ENCODE peak calls at places on chromosomes 4 and X, in five cellular contexts. One of them, this sample, is unnamed.

GRCh38 chr4:115453416-115453815 is 340.0 kb upstream of the NDST4 start:
- DNase-seq in neuronal stem cell: no peak
- DNase-seq in H9: no peak
- DNase-seq in mesenchymal stem cell: peak; percentile 63
- DNase-seq in H1: no peak
- DNase-seq in this sample: no peak

GRCh38 chr4:77154074-77154473 is 2.9 kb upstream of the CCNG2 start:
- DNase-seq in neuronal stem cell: no peak
- DNase-seq in H9: no peak
- DNase-seq in mesenchymal stem cell: no peak
- DNase-seq in H1: no peak
- DNase-seq in this sample: no peak

GRCh38 chr4:106892786-106893185 is 143.3 kb downstream of the DKK2 start:
- DNase-seq in neuronal stem cell: no peak
- DNase-seq in H9: no peak
- DNase-seq in mesenchymal stem cell: no peak
- DNase-seq in H1: no peak
- DNase-seq in this sample: no peak

GRCh38 chr4:79297029-79297428 is 28.8 kb downstream of the NAA11 start:
- DNase-seq in neuronal stem cell: no peak
- DNase-seq in H9: no peak
- DNase-seq in mesenchymal stem cell: no peak
- DNase-seq in H1: no peak
- DNase-seq in this sample: no peak

GRCh38 chr4:83599183-83599582 is 63.3 kb downstream of the GPAT3 start:
- DNase-seq in neuronal stem cell: no peak
- DNase-seq in H9: no peak
- DNase-seq in mesenchymal stem cell: peak; percentile 57
- DNase-seq in H1: no peak
- DNase-seq in this sample: peak; percentile 45

GRCh38 chr4:98612318-98613250 is 45.8 kb downstream of the TSPAN5 start:
- DNase-seq in neuronal stem cell: no peak
- DNase-seq in H9: peak; percentile 34
- DNase-seq in mesenchymal stem cell: no peak
- DNase-seq in H1: no peak
- DNase-seq in this sample: no peak

GRCh38 chr4:140095694-140096482 is 58.1 kb downstream of the MAML3 start:
- DNase-seq in neuronal stem cell: no peak
- DNase-seq in H9: no peak
- DNase-seq in mesenchymal stem cell: peak; percentile 99
- DNase-seq in H1: no peak
- DNase-seq in this sample: no peak

GRCh38 chrX:136880003-136880451 is 498 bp downstream of the RBMX start:
- DNase-seq in neuronal stem cell: no peak
- DNase-seq in H9: no peak
- DNase-seq in mesenchymal stem cell: peak; percentile 37
- DNase-seq in H1: peak; percentile 47
- DNase-seq in this sample: peak; percentile 65

GRCh38 chrX:130793966-130794365 is 109.0 kb downstream of the ENOX2 start:
- DNase-seq in neuronal stem cell: no peak
- DNase-seq in H9: no peak
- DNase-seq in mesenchymal stem cell: no peak
- DNase-seq in H1: no peak
- DNase-seq in this sample: no peak

GRCh38 chr4:154626793-154627484 is 14.5 kb upstream of the FGG start:
- DNase-seq in neuronal stem cell: peak; percentile 62
- DNase-seq in H9: peak; percentile 88
- DNase-seq in mesenchymal stem cell: peak; percentile 37
- DNase-seq in H1: peak; percentile 80
- DNase-seq in this sample: peak; percentile 19

GRCh38 chrX:29662759-29663503 is 552.4 kb upstream of the MAGEB2 start:
- DNase-seq in neuronal stem cell: no peak
- DNase-seq in H9: no peak
- DNase-seq in mesenchymal stem cell: peak; percentile 93
- DNase-seq in H1: no peak
- DNase-seq in this sample: peak; percentile 10

GRCh38 chrX:24242649-24243556 is 71.0 kb downstream of the SUPT20HL2 start:
- DNase-seq in neuronal stem cell: no peak
- DNase-seq in H9: no peak
- DNase-seq in mesenchymal stem cell: peak; percentile 60
- DNase-seq in H1: no peak
- DNase-seq in this sample: peak; percentile 7

GRCh38 chrX:9429767-9430166 is 35.1 kb upstream of the TBL1X start:
- DNase-seq in neuronal stem cell: no peak
- DNase-seq in H9: no peak
- DNase-seq in mesenchymal stem cell: no peak
- DNase-seq in H1: no peak
- DNase-seq in this sample: peak; percentile 88

GRCh38 chr4:30461218-30461617 is 259.0 kb upstream of the PCDH7 start:
- DNase-seq in neuronal stem cell: no peak
- DNase-seq in H9: peak; percentile 31
- DNase-seq in mesenchymal stem cell: no peak
- DNase-seq in H1: no peak
- DNase-seq in this sample: no peak

GRCh38 chr4:67885727-67886126 is 1.9 kb upstream of the TMPRSS11D start:
- DNase-seq in neuronal stem cell: no peak
- DNase-seq in H9: no peak
- DNase-seq in mesenchymal stem cell: peak; percentile 89
- DNase-seq in H1: no peak
- DNase-seq in this sample: peak; percentile 78

GRCh38 chrX:5733483-5733882 is 495.2 kb downstream of the NLGN4X start:
- DNase-seq in neuronal stem cell: no peak
- DNase-seq in H9: no peak
- DNase-seq in mesenchymal stem cell: no peak
- DNase-seq in H1: no peak
- DNase-seq in this sample: no peak

GRCh38 chr4:127776620-127777019 is 5.5 kb upstream of the HSPA4L start:
- DNase-seq in neuronal stem cell: no peak
- DNase-seq in H9: no peak
- DNase-seq in mesenchymal stem cell: no peak
- DNase-seq in H1: no peak
- DNase-seq in this sample: no peak

GRCh38 chr4:119314356-119314755 is 7.6 kb downstream of the FABP2 start:
- DNase-seq in neuronal stem cell: no peak
- DNase-seq in H9: no peak
- DNase-seq in mesenchymal stem cell: peak; percentile 56
- DNase-seq in H1: no peak
- DNase-seq in this sample: peak; percentile 80

GRCh38 chr4:153067376-153067775 is 131.3 kb downstream of the FHDC1 start:
- DNase-seq in neuronal stem cell: no peak
- DNase-seq in H9: no peak
- DNase-seq in mesenchymal stem cell: peak; percentile 78
- DNase-seq in H1: no peak
- DNase-seq in this sample: no peak

GRCh38 chr4:80072607-80073361 is at the start of gene ANTXR2:
- DNase-seq in neuronal stem cell: peak; percentile 84
- DNase-seq in H9: peak; percentile 83
- DNase-seq in mesenchymal stem cell: peak; percentile 96
- DNase-seq in H1: peak; percentile 82
- DNase-seq in this sample: peak; percentile 99

GRCh38 chr4:92304636-92305035 is 870 bp downstream of the GRID2 start:
- DNase-seq in neuronal stem cell: peak; percentile 30
- DNase-seq in H9: peak; percentile 43
- DNase-seq in mesenchymal stem cell: peak; percentile 5
- DNase-seq in H1: peak; percentile 62
- DNase-seq in this sample: no peak

GRCh38 chr4:100295792-100296191 is 105.5 kb upstream of the DDIT4L start:
- DNase-seq in neuronal stem cell: no peak
- DNase-seq in H9: no peak
- DNase-seq in mesenchymal stem cell: peak; percentile 40
- DNase-seq in H1: no peak
- DNase-seq in this sample: peak; percentile 82

GRCh38 chr4:137432431-137432830 is 99.9 kb downstream of the PCDH18 start:
- DNase-seq in neuronal stem cell: no peak
- DNase-seq in H9: no peak
- DNase-seq in mesenchymal stem cell: no peak
- DNase-seq in H1: no peak
- DNase-seq in this sample: no peak

GRCh38 chr4:85509882-85510631 is 35.1 kb downstream of the ARHGAP24 start:
- DNase-seq in neuronal stem cell: no peak
- DNase-seq in H9: no peak
- DNase-seq in mesenchymal stem cell: no peak
- DNase-seq in H1: no peak
- DNase-seq in this sample: peak; percentile 12

GRCh38 chr4:26361287-26361686 is 40.5 kb downstream of the RBPJ start:
- DNase-seq in neuronal stem cell: no peak
- DNase-seq in H9: no peak
- DNase-seq in mesenchymal stem cell: no peak
- DNase-seq in H1: no peak
- DNase-seq in this sample: no peak

GRCh38 chr4:26719954-26720552 is 136.2 kb downstream of the TBC1D19 start:
- DNase-seq in neuronal stem cell: no peak
- DNase-seq in H9: no peak
- DNase-seq in mesenchymal stem cell: peak; percentile 39
- DNase-seq in H1: no peak
- DNase-seq in this sample: no peak

GRCh38 chr4:33722254-33722653 is 2522.1 kb downstream of the ARAP2 start:
- DNase-seq in neuronal stem cell: no peak
- DNase-seq in H9: no peak
- DNase-seq in mesenchymal stem cell: peak; percentile 62
- DNase-seq in H1: no peak
- DNase-seq in this sample: no peak

GRCh38 chr4:141587897-141588296 is 48.5 kb upstream of the IL15 start:
- DNase-seq in neuronal stem cell: no peak
- DNase-seq in H9: no peak
- DNase-seq in mesenchymal stem cell: peak; percentile 9
- DNase-seq in H1: no peak
- DNase-seq in this sample: no peak

GRCh38 chr4:185080545-185080944 is 62.3 kb downstream of the HELT start:
- DNase-seq in neuronal stem cell: no peak
- DNase-seq in H9: no peak
- DNase-seq in mesenchymal stem cell: no peak
- DNase-seq in H1: no peak
- DNase-seq in this sample: no peak

GRCh38 chr4:181213562-181213961 is 1029.6 kb upstream of the TENM3 start:
- DNase-seq in neuronal stem cell: no peak
- DNase-seq in H9: no peak
- DNase-seq in mesenchymal stem cell: no peak
- DNase-seq in H1: no peak
- DNase-seq in this sample: no peak

DNA sequence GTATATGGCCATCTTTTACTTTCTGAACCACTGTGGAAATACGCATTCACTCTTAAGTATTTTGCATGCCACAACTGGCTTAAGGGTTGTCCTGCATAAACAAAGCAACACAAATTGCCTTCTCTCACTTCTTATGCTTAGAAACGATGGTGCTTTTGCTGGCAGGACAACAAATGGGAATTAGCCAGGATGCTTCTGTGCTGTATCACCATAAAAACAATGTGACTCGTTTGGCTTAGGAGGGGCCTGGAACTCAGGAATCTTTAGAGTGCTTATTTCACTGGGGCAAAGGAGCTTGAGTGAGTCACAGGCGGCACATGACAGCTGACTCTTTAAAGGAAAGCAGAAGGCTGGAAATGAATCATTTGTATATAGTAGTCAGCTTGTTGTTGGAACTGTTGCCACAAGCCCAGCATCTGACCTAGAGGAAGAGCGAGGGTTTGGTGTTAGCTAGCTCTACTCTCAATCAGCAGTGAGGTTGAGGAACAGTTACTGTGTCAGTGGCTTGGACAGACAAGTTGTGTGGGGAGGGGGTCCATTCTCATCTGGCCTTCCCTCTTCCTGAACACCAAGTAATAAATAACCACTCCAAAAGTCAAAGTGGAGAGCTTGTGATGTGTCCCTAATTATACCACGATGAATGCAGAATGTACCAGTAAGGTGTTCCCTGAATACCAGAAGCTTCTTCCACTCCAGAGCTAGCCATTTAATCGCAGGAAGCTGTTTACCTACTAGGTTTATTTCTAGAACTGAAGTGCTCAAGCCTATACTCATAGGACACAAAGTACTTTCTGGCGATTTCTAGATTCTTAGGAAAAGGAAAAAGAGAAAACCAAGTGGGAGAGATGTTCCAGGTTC is 293.1 kb downstream of the CAMK2D start:
- DNase-seq in neuronal stem cell: peak; percentile 38
- DNase-seq in H9: peak; percentile 73
- DNase-seq in mesenchymal stem cell: peak; percentile 100
- DNase-seq in H1: no peak
- DNase-seq in this sample: peak; percentile 95
- H3K14ac ChIP-seq in neuronal stem cell: no peak overlapping the region
- H3K14ac ChIP-seq in H9: no peak overlapping the region
- H3K14ac ChIP-seq in mesenchymal stem cell: no peak overlapping the region
- H3K14ac ChIP-seq in H1: no peak overlapping the region
- H3K14ac ChIP-seq in this sample: no peak overlapping the region

GRCh38 chrX:109172091-109172602 is 309.7 kb downstream of the GUCY2F start:
- DNase-seq in neuronal stem cell: no peak
- DNase-seq in H9: no peak
- DNase-seq in mesenchymal stem cell: no peak
- DNase-seq in H1: no peak
- DNase-seq in this sample: no peak
- H2BK12ac ChIP-seq in neuronal stem cell: no peak overlapping the region
- H2BK12ac ChIP-seq in H9: no peak overlapping the region
- H2BK12ac ChIP-seq in mesenchymal stem cell: no peak overlapping the region
- H2BK12ac ChIP-seq in H1: no peak overlapping the region
- H2BK12ac ChIP-seq in this sample: no peak overlapping the region

DNA sequence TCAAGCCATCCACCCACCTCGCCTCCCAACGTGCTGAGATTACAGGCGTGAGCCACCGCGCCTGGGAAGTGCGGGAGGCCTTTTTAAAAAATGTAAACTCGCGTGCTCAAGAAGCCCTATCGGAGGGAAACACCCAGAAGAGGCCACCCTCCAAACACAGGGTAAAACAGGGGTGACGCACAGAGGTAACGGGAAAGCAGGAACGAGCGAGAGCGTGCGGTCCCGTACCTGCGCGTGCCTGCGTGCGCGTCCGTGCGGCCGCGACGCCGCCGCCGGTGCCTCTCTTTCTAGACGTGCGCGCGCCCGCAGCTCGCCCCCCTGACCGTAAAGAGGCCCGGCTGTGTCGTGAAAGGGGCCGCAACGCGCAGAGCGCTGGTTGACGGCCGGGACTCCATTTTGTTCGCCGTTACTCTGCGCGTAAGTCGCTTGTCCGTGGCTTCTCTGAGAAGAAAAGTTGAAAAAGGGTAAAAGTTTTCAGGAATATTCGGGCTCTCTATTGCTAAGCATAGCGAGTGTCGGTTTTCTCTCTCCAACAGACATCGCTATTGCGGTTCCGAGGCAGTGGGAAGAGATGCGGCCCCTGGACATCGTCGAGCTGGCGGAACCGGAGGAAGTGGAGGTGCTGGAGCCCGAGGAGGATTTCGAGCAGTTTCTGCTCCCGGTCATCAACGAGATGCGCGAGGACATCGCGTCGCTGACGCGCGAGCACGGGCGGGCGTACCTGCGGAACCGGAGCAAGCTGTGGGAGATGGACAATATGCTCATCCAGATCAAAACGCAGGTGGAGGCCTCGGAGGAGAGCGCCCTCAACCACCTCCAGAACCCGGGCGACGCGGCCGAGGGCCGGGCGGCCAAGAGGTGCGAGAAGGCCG is at the start of gene MRFAP1:
- DNase-seq in neuronal stem cell: peak; percentile 88
- DNase-seq in H9: peak; percentile 91
- DNase-seq in mesenchymal stem cell: peak; percentile 94
- DNase-seq in H1: peak; percentile 89
- DNase-seq in this sample: peak; percentile 95
- H2BK120ac ChIP-seq in neuronal stem cell: no peak within 1 kb of the TSS
- H2BK120ac ChIP-seq in H9: no peak within 1 kb of the TSS
- H2BK120ac ChIP-seq in mesenchymal stem cell: no peak within 1 kb of the TSS
- H2BK120ac ChIP-seq in H1: no peak within 1 kb of the TSS
- H2BK120ac ChIP-seq in this sample: peak within 1 kb of the TSS; percentile 38

GRCh38 chr4:72194453-72194852 is 162.7 kb downstream of the NPFFR2 start:
- DNase-seq in neuronal stem cell: no peak
- DNase-seq in H9: no peak
- DNase-seq in mesenchymal stem cell: no peak
- DNase-seq in H1: no peak
- DNase-seq in this sample: no peak

GRCh38 chr4:72194046-72194445 is 162.2 kb downstream of the NPFFR2 start:
- DNase-seq in neuronal stem cell: no peak
- DNase-seq in H9: no peak
- DNase-seq in mesenchymal stem cell: no peak
- DNase-seq in H1: no peak
- DNase-seq in this sample: no peak
- H3K14ac ChIP-seq in neuronal stem cell: no peak overlapping the region
- H3K14ac ChIP-seq in H9: no peak overlapping the region
- H3K14ac ChIP-seq in mesenchymal stem cell: no peak overlapping the region
- H3K14ac ChIP-seq in H1: no peak overlapping the region
- H3K14ac ChIP-seq in this sample: no peak overlapping the region